ENCODE peak calls at places on chromosomes 2 and 18, in six cellular contexts. One of them, this sample, is unnamed. For H3F3A and H3K79me2, the result is how much of the 10 kb centered on the place peaks cover.

GRCh38 chr2:134122610-134123009 is 131.3 kb upstream of the MGAT5 start:
- DNase-seq in SK-N-SH: no peak
- DNase-seq in GM23248: no peak
- DNase-seq in GM23338: peak
- DNase-seq in PC-3: peak
- DNase-seq in MM.1S: peak
- DNase-seq in this sample: peak

GRCh38 chr2:30022444-30023071 is 101.2 kb upstream of the ALK start:
- DNase-seq in SK-N-SH: no peak
- DNase-seq in MM.1S: peak
- DNase-seq in GM23248: no peak
- DNase-seq in PC-3: no peak
- DNase-seq in GM23338: no peak
- DNase-seq in this sample: no peak

GRCh38 chr2:31420936-31421335 is 6.4 kb upstream of the XDH start:
- DNase-seq in PC-3: peak
- DNase-seq in MM.1S: no peak
- DNase-seq in GM23338: no peak
- DNase-seq in GM23248: peak
- DNase-seq in SK-N-SH: no peak
- DNase-seq in this sample: no peak

GRCh38 chr2:15170068-15170775 is 390.9 kb downstream of the NBAS start:
- DNase-seq in MM.1S: no peak
- DNase-seq in GM23338: peak
- DNase-seq in PC-3: no peak
- DNase-seq in GM23248: peak
- DNase-seq in SK-N-SH: peak
- DNase-seq in this sample: no peak

GRCh38 chr18:39724652-39725051 is 2159.1 kb upstream of the CELF4 start:
- DNase-seq in GM23338: no peak
- DNase-seq in MM.1S: no peak
- DNase-seq in PC-3: no peak
- DNase-seq in GM23248: peak
- DNase-seq in SK-N-SH: no peak
- DNase-seq in this sample: no peak

GRCh38 chr18:11246883-11247282 is 97.5 kb upstream of the PIEZO2 start:
- DNase-seq in PC-3: no peak
- DNase-seq in MM.1S: no peak
- DNase-seq in SK-N-SH: no peak
- DNase-seq in GM23338: no peak
- DNase-seq in GM23248: peak
- DNase-seq in this sample: no peak

GRCh38 chr2:224584768-224585204 is 377 bp downstream of the CUL3 start:
- DNase-seq in MM.1S: peak
- DNase-seq in GM23248: peak
- DNase-seq in GM23338: peak
- DNase-seq in SK-N-SH: peak
- DNase-seq in PC-3: peak
- DNase-seq in this sample: peak

GRCh38 chr2:112698834-112699515 is 21.8 kb upstream of the NT5DC4 start:
- DNase-seq in SK-N-SH: no peak
- DNase-seq in PC-3: no peak
- DNase-seq in GM23338: no peak
- DNase-seq in GM23248: no peak
- DNase-seq in MM.1S: no peak
- DNase-seq in this sample: no peak

GRCh38 chr2:209977386-209978239 is 24.8 kb upstream of the RPE start:
- DNase-seq in MM.1S: peak
- DNase-seq in GM23248: peak
- DNase-seq in SK-N-SH: peak
- DNase-seq in PC-3: peak
- DNase-seq in GM23338: peak
- DNase-seq in this sample: peak

GRCh38 chr2:29212009-29212408 is 96.8 kb downstream of the CLIP4 start:
- DNase-seq in GM23338: no peak
- DNase-seq in SK-N-SH: no peak
- DNase-seq in GM23248: peak
- DNase-seq in MM.1S: no peak
- DNase-seq in PC-3: no peak
- DNase-seq in this sample: no peak

GRCh38 chr18:79818631-79819030 is 20.9 kb downstream of the KCNG2 start:
- DNase-seq in PC-3: no peak
- DNase-seq in GM23338: no peak
- DNase-seq in SK-N-SH: no peak
- DNase-seq in MM.1S: no peak
- DNase-seq in GM23248: no peak
- DNase-seq in this sample: no peak

GRCh38 chr18:79818036-79818435 is 20.3 kb downstream of the KCNG2 start:
- DNase-seq in PC-3: peak
- DNase-seq in GM23248: peak
- DNase-seq in SK-N-SH: no peak
- DNase-seq in GM23338: no peak
- DNase-seq in MM.1S: no peak
- DNase-seq in this sample: no peak

GRCh38 chr18:79816981-79817606 is 19.4 kb downstream of the KCNG2 start:
- DNase-seq in PC-3: no peak
- DNase-seq in GM23248: no peak
- DNase-seq in SK-N-SH: no peak
- DNase-seq in GM23338: no peak
- DNase-seq in MM.1S: no peak
- DNase-seq in this sample: no peak

GRCh38 chr18:79816092-79816491 is 18.4 kb downstream of the KCNG2 start:
- DNase-seq in PC-3: no peak
- DNase-seq in GM23338: no peak
- DNase-seq in GM23248: no peak
- DNase-seq in MM.1S: no peak
- DNase-seq in SK-N-SH: no peak
- DNase-seq in this sample: no peak

GRCh38 chr18:79817607-79817998 is 19.9 kb downstream of the KCNG2 start:
- DNase-seq in GM23248: no peak
- DNase-seq in MM.1S: no peak
- DNase-seq in GM23338: no peak
- DNase-seq in SK-N-SH: no peak
- DNase-seq in PC-3: no peak
- DNase-seq in this sample: no peak
- H3F3A ChIP-seq in GM23248: under half
- H3F3A ChIP-seq in MM.1S: under half
- H3F3A ChIP-seq in GM23338: under half
- H3F3A ChIP-seq in SK-N-SH: under half
- H3F3A ChIP-seq in PC-3: under half
- H3F3A ChIP-seq in this sample: under half

DNA sequence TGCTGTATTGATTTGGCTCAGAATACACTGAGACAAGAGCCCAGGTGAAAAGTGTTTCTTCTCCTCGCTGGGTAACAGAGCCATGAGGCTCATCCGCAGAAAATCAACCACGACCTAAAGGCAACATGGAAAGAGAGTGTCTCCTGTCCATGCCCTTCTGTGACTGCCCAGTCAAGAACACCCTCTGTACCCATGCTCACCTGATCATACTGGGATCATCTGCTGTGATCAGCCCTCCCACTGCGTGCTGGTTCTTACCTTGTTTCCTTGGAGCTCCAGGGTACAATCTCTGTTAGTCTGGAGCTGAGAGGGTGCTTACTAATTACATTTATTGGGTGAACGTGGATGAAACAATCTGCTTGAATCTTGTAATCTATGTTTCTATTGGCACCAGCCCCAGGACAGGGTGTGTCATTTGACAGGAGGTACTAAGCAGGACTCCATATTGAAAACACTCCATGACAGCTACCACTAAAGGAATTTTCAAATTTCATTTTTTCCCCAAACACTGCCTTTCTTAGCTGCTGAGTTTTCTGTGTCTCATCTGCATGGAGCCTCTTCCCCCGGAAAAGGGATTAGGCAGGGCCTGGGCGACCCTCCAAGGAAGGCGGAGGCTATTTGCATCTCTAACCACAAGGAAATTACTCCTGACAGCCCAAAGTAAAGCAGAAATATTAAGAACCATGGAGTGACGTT is 39.7 kb upstream of the GRP start:
- DNase-seq in GM23248: peak
- DNase-seq in PC-3: no peak
- DNase-seq in MM.1S: no peak
- DNase-seq in SK-N-SH: no peak
- DNase-seq in GM23338: no peak
- DNase-seq in this sample: no peak
- TF ChIP-seq EZH2phosphoT487 in GM23248: no peak
- TF ChIP-seq EZH2phosphoT487 in PC-3: no peak
- TF ChIP-seq EZH2phosphoT487 in MM.1S: no peak
- TF ChIP-seq EZH2phosphoT487 in SK-N-SH: no peak
- TF ChIP-seq EZH2phosphoT487 in GM23338: no peak
- TF ChIP-seq EZH2phosphoT487 in this sample: no peak

GRCh38 chr2:153311432-153311831 is 167.1 kb downstream of the RPRM start:
- DNase-seq in SK-N-SH: no peak
- DNase-seq in GM23248: no peak
- DNase-seq in MM.1S: no peak
- DNase-seq in GM23338: no peak
- DNase-seq in PC-3: no peak
- DNase-seq in this sample: no peak
- H3K79me2 ChIP-seq in SK-N-SH: under half
- H3K79me2 ChIP-seq in GM23248: under half
- H3K79me2 ChIP-seq in MM.1S: under half
- H3K79me2 ChIP-seq in GM23338: under half
- H3K79me2 ChIP-seq in PC-3: under half
- H3K79me2 ChIP-seq in this sample: under half

GRCh38 chr2:196148736-196149135 is 22.6 kb downstream of the STK17B start:
- DNase-seq in GM23338: no peak
- DNase-seq in MM.1S: no peak
- DNase-seq in SK-N-SH: no peak
- DNase-seq in PC-3: no peak
- DNase-seq in GM23248: no peak
- DNase-seq in this sample: no peak

GRCh38 chr2:196149926-196150325 is 21.5 kb downstream of the STK17B start:
- DNase-seq in PC-3: no peak
- DNase-seq in SK-N-SH: no peak
- DNase-seq in GM23338: no peak
- DNase-seq in MM.1S: no peak
- DNase-seq in GM23248: no peak
- DNase-seq in this sample: no peak

GRCh38 chr2:196155597-196155996 is 15.8 kb downstream of the STK17B start:
- DNase-seq in GM23338: no peak
- DNase-seq in MM.1S: no peak
- DNase-seq in SK-N-SH: no peak
- DNase-seq in GM23248: no peak
- DNase-seq in PC-3: no peak
- DNase-seq in this sample: no peak

GRCh38 chr2:196159223-196159892 is 12.0 kb downstream of the STK17B start:
- DNase-seq in GM23338: no peak
- DNase-seq in GM23248: no peak
- DNase-seq in MM.1S: no peak
- DNase-seq in SK-N-SH: no peak
- DNase-seq in PC-3: peak
- DNase-seq in this sample: no peak

GRCh38 chr2:196153480-196153879 is 17.9 kb downstream of the STK17B start:
- DNase-seq in GM23338: no peak
- DNase-seq in GM23248: no peak
- DNase-seq in MM.1S: no peak
- DNase-seq in PC-3: no peak
- DNase-seq in SK-N-SH: no peak
- DNase-seq in this sample: no peak
- H3F3A ChIP-seq in GM23338: under half
- H3F3A ChIP-seq in GM23248: under half
- H3F3A ChIP-seq in MM.1S: under half
- H3F3A ChIP-seq in PC-3: under half
- H3F3A ChIP-seq in SK-N-SH: under half
- H3F3A ChIP-seq in this sample: under half

GRCh38 chr2:46591562-46591961 is 112.2 kb downstream of the TMEM247 start:
- DNase-seq in MM.1S: no peak
- DNase-seq in PC-3: no peak
- DNase-seq in GM23248: no peak
- DNase-seq in SK-N-SH: no peak
- DNase-seq in GM23338: no peak
- DNase-seq in this sample: no peak
- TF ChIP-seq EZH2phosphoT487 in MM.1S: no peak
- TF ChIP-seq EZH2phosphoT487 in PC-3: no peak
- TF ChIP-seq EZH2phosphoT487 in GM23248: no peak
- TF ChIP-seq EZH2phosphoT487 in SK-N-SH: no peak
- TF ChIP-seq EZH2phosphoT487 in GM23338: no peak
- TF ChIP-seq EZH2phosphoT487 in this sample: no peak

GRCh38 chr18:48947583-48947982 is 3.2 kb downstream of the SMAD7 start:
- DNase-seq in PC-3: no peak
- DNase-seq in SK-N-SH: peak
- DNase-seq in GM23338: no peak
- DNase-seq in GM23248: peak
- DNase-seq in MM.1S: no peak
- DNase-seq in this sample: no peak
- H3K79me2 ChIP-seq in PC-3: half or more
- H3K79me2 ChIP-seq in SK-N-SH: half or more
- H3K79me2 ChIP-seq in GM23338: half or more
- H3K79me2 ChIP-seq in GM23248: half or more
- H3K79me2 ChIP-seq in MM.1S: half or more
- H3K79me2 ChIP-seq in this sample: under half

This sample was measured in neural progenitor cell.